ENCODE peak calls at places on chromosomes 3 and 15, in ten cellular contexts. One of them, this sample, is unnamed.

GRCh38 chr3:131349946-131350347 is 31.6 kb upstream of the NUDT16 start:
- DNase-seq in fibroblast of mammary gland: peak
- DNase-seq in ACHN: peak
- DNase-seq in Right ventricle myocardium superior: no peak
- DNase-seq in KBM-7: no peak
- DNase-seq in brain microvascular endothelial cell: peak
- DNase-seq in Calu3: peak
- DNase-seq in NCI-H69: no peak
- DNase-seq in HepG2: no peak
- DNase-seq in cardiac septum: peak
- DNase-seq in this sample: no peak

GRCh38 chr3:173939319-173939718 is 541.8 kb downstream of the NLGN1 start:
- DNase-seq in fibroblast of mammary gland: no peak
- DNase-seq in ACHN: no peak
- DNase-seq in Right ventricle myocardium superior: no peak
- DNase-seq in KBM-7: no peak
- DNase-seq in brain microvascular endothelial cell: no peak
- DNase-seq in Calu3: no peak
- DNase-seq in NCI-H69: no peak
- DNase-seq in HepG2: no peak
- DNase-seq in cardiac septum: no peak
- DNase-seq in this sample: no peak

GRCh38 chr3:33791477-33792166 is 6.8 kb upstream of the PDCD6IP start:
- DNase-seq in fibroblast of mammary gland: peak
- DNase-seq in ACHN: no peak
- DNase-seq in Right ventricle myocardium superior: no peak
- DNase-seq in KBM-7: peak
- DNase-seq in brain microvascular endothelial cell: peak
- DNase-seq in Calu3: no peak
- DNase-seq in NCI-H69: peak
- DNase-seq in HepG2: peak
- DNase-seq in cardiac septum: no peak
- DNase-seq in this sample: no peak

GRCh38 chr3:41673643-41674042 is 288.3 kb downstream of the ULK4 start:
- DNase-seq in fibroblast of mammary gland: no peak
- DNase-seq in ACHN: no peak
- DNase-seq in Right ventricle myocardium superior: no peak
- DNase-seq in KBM-7: no peak
- DNase-seq in brain microvascular endothelial cell: no peak
- DNase-seq in Calu3: no peak
- DNase-seq in NCI-H69: no peak
- DNase-seq in HepG2: no peak
- DNase-seq in cardiac septum: no peak
- DNase-seq in this sample: no peak

GRCh38 chr3:16058511-16058910 is 116.0 kb upstream of the GALNT15 start:
- DNase-seq in fibroblast of mammary gland: peak
- DNase-seq in ACHN: no peak
- DNase-seq in Right ventricle myocardium superior: no peak
- DNase-seq in KBM-7: no peak
- DNase-seq in brain microvascular endothelial cell: no peak
- DNase-seq in Calu3: no peak
- DNase-seq in NCI-H69: no peak
- DNase-seq in HepG2: no peak
- DNase-seq in cardiac septum: no peak
- DNase-seq in this sample: no peak

GRCh38 chr3:148796799-148797198 is 30.8 kb upstream of the CPB1 start:
- DNase-seq in fibroblast of mammary gland: no peak
- DNase-seq in ACHN: no peak
- DNase-seq in Right ventricle myocardium superior: no peak
- DNase-seq in KBM-7: no peak
- DNase-seq in brain microvascular endothelial cell: no peak
- DNase-seq in Calu3: peak
- DNase-seq in NCI-H69: peak
- DNase-seq in HepG2: no peak
- DNase-seq in cardiac septum: no peak
- DNase-seq in this sample: no peak

GRCh38 chr3:184171562-184171961 is 3.1 kb upstream of the AP2M1 start:
- DNase-seq in fibroblast of mammary gland: peak
- DNase-seq in ACHN: peak
- DNase-seq in Right ventricle myocardium superior: no peak
- DNase-seq in KBM-7: no peak
- DNase-seq in brain microvascular endothelial cell: peak
- DNase-seq in Calu3: no peak
- DNase-seq in NCI-H69: no peak
- DNase-seq in HepG2: no peak
- DNase-seq in cardiac septum: no peak
- DNase-seq in this sample: no peak

GRCh38 chr15:66840615-66841014 is 138.6 kb downstream of the SMAD6 start:
- DNase-seq in fibroblast of mammary gland: no peak
- DNase-seq in ACHN: no peak
- DNase-seq in Right ventricle myocardium superior: no peak
- DNase-seq in KBM-7: no peak
- DNase-seq in brain microvascular endothelial cell: no peak
- DNase-seq in Calu3: no peak
- DNase-seq in NCI-H69: no peak
- DNase-seq in HepG2: no peak
- DNase-seq in cardiac septum: no peak
- DNase-seq in this sample: no peak

GRCh38 chr15:63221346-63221745 is 31.9 kb downstream of the RAB8B start:
- DNase-seq in fibroblast of mammary gland: peak
- DNase-seq in ACHN: no peak
- DNase-seq in Right ventricle myocardium superior: peak
- DNase-seq in KBM-7: no peak
- DNase-seq in brain microvascular endothelial cell: no peak
- DNase-seq in Calu3: no peak
- DNase-seq in NCI-H69: no peak
- DNase-seq in HepG2: no peak
- DNase-seq in cardiac septum: no peak
- DNase-seq in this sample: no peak

GRCh38 chr3:38116471-38117162 is 20.3 kb downstream of the ACAA1 start:
- DNase-seq in fibroblast of mammary gland: no peak
- DNase-seq in ACHN: peak
- DNase-seq in Right ventricle myocardium superior: peak
- DNase-seq in KBM-7: no peak
- DNase-seq in brain microvascular endothelial cell: no peak
- DNase-seq in Calu3: peak
- DNase-seq in NCI-H69: no peak
- DNase-seq in HepG2: no peak
- DNase-seq in cardiac septum: peak
- DNase-seq in this sample: no peak

GRCh38 chr3:161254861-161255260 is 33.8 kb downstream of the NMD3 start:
- DNase-seq in fibroblast of mammary gland: no peak
- DNase-seq in ACHN: no peak
- DNase-seq in Right ventricle myocardium superior: no peak
- DNase-seq in KBM-7: no peak
- DNase-seq in brain microvascular endothelial cell: no peak
- DNase-seq in Calu3: no peak
- DNase-seq in NCI-H69: no peak
- DNase-seq in HepG2: no peak
- DNase-seq in cardiac septum: no peak
- DNase-seq in this sample: peak

GRCh38 chr15:40789999-40790398 is 16.9 kb upstream of the ZFYVE19 start:
- DNase-seq in fibroblast of mammary gland: no peak
- DNase-seq in ACHN: no peak
- DNase-seq in Right ventricle myocardium superior: no peak
- DNase-seq in KBM-7: no peak
- DNase-seq in brain microvascular endothelial cell: no peak
- DNase-seq in Calu3: no peak
- DNase-seq in NCI-H69: no peak
- DNase-seq in HepG2: no peak
- DNase-seq in cardiac septum: no peak
- DNase-seq in this sample: no peak

GRCh38 chr15:71573599-71573998 is 236.8 kb upstream of the NR2E3 start:
- DNase-seq in fibroblast of mammary gland: no peak
- DNase-seq in ACHN: no peak
- DNase-seq in Right ventricle myocardium superior: no peak
- DNase-seq in KBM-7: no peak
- DNase-seq in brain microvascular endothelial cell: no peak
- DNase-seq in Calu3: no peak
- DNase-seq in NCI-H69: peak
- DNase-seq in HepG2: no peak
- DNase-seq in cardiac septum: no peak
- DNase-seq in this sample: no peak

GRCh38 chr3:52178537-52178936 is 19.4 kb upstream of the ALAS1 start:
- DNase-seq in fibroblast of mammary gland: no peak
- DNase-seq in ACHN: no peak
- DNase-seq in Right ventricle myocardium superior: no peak
- DNase-seq in KBM-7: no peak
- DNase-seq in brain microvascular endothelial cell: no peak
- DNase-seq in Calu3: no peak
- DNase-seq in NCI-H69: no peak
- DNase-seq in HepG2: no peak
- DNase-seq in cardiac septum: peak
- DNase-seq in this sample: no peak

GRCh38 chr15:20345401-20345958 is 196.1 kb downstream of the GOLGA6L6 start:
- DNase-seq in fibroblast of mammary gland: no peak
- DNase-seq in ACHN: no peak
- DNase-seq in Right ventricle myocardium superior: no peak
- DNase-seq in KBM-7: no peak
- DNase-seq in brain microvascular endothelial cell: no peak
- DNase-seq in Calu3: no peak
- DNase-seq in NCI-H69: no peak
- DNase-seq in HepG2: no peak
- DNase-seq in cardiac septum: no peak
- DNase-seq in this sample: no peak

GRCh38 chr15:69414702-69415161 is 583 bp downstream of the KIF23 start:
- DNase-seq in fibroblast of mammary gland: peak
- DNase-seq in ACHN: peak
- DNase-seq in Right ventricle myocardium superior: peak
- DNase-seq in KBM-7: peak
- DNase-seq in brain microvascular endothelial cell: peak
- DNase-seq in Calu3: peak
- DNase-seq in NCI-H69: peak
- DNase-seq in HepG2: peak
- DNase-seq in cardiac septum: no peak
- DNase-seq in this sample: no peak

GRCh38 chr15:71802770-71803169 is 7.6 kb upstream of the NR2E3 start:
- DNase-seq in fibroblast of mammary gland: no peak
- DNase-seq in ACHN: no peak
- DNase-seq in Right ventricle myocardium superior: no peak
- DNase-seq in KBM-7: peak
- DNase-seq in brain microvascular endothelial cell: no peak
- DNase-seq in Calu3: no peak
- DNase-seq in NCI-H69: peak
- DNase-seq in HepG2: no peak
- DNase-seq in cardiac septum: no peak
- DNase-seq in this sample: no peak

GRCh38 chr3:99439892-99440291 is 198.5 kb upstream of the COL8A1 start:
- DNase-seq in fibroblast of mammary gland: no peak
- DNase-seq in ACHN: no peak
- DNase-seq in Right ventricle myocardium superior: no peak
- DNase-seq in KBM-7: no peak
- DNase-seq in brain microvascular endothelial cell: no peak
- DNase-seq in Calu3: no peak
- DNase-seq in NCI-H69: no peak
- DNase-seq in HepG2: no peak
- DNase-seq in cardiac septum: no peak
- DNase-seq in this sample: no peak

GRCh38 chr15:68166847-68167246 is 38.3 kb downstream of the CALML4 start:
- DNase-seq in fibroblast of mammary gland: no peak
- DNase-seq in ACHN: no peak
- DNase-seq in Right ventricle myocardium superior: no peak
- DNase-seq in KBM-7: no peak
- DNase-seq in brain microvascular endothelial cell: no peak
- DNase-seq in Calu3: no peak
- DNase-seq in NCI-H69: no peak
- DNase-seq in HepG2: no peak
- DNase-seq in cardiac septum: no peak
- DNase-seq in this sample: no peak

GRCh38 chr3:151795276-151795675 is 18.6 kb upstream of the AADAC start:
- DNase-seq in fibroblast of mammary gland: peak
- DNase-seq in ACHN: peak
- DNase-seq in Right ventricle myocardium superior: no peak
- DNase-seq in KBM-7: no peak
- DNase-seq in brain microvascular endothelial cell: peak
- DNase-seq in Calu3: no peak
- DNase-seq in NCI-H69: no peak
- DNase-seq in HepG2: no peak
- DNase-seq in cardiac septum: no peak
- DNase-seq in this sample: no peak

GRCh38 chr15:58529041-58529440 is 97.2 kb downstream of the LIPC start:
- DNase-seq in fibroblast of mammary gland: no peak
- DNase-seq in ACHN: no peak
- DNase-seq in Right ventricle myocardium superior: no peak
- DNase-seq in KBM-7: no peak
- DNase-seq in brain microvascular endothelial cell: no peak
- DNase-seq in Calu3: no peak
- DNase-seq in NCI-H69: no peak
- DNase-seq in HepG2: no peak
- DNase-seq in cardiac septum: no peak
- DNase-seq in this sample: no peak

GRCh38 chr3:16079519-16079918 is 95.0 kb upstream of the GALNT15 start:
- DNase-seq in fibroblast of mammary gland: peak
- DNase-seq in ACHN: no peak
- DNase-seq in Right ventricle myocardium superior: no peak
- DNase-seq in KBM-7: no peak
- DNase-seq in brain microvascular endothelial cell: no peak
- DNase-seq in Calu3: no peak
- DNase-seq in NCI-H69: no peak
- DNase-seq in HepG2: no peak
- DNase-seq in cardiac septum: no peak
- DNase-seq in this sample: peak